ENCODE peak calls at places on chromosomes 11 and 22, in nine cellular contexts. Q is NCI-H1105 treated with DMSO at 0.1 percent for 48 hours; X is HEK293T; C is tibial artery; A is caudate nucleus; Z is KG1; V is NCI-H526 treated with DMSO at 0.1 percent for 48 hours; Y is H4; E is activated naive CD4-positive, alpha-beta T cell treated with anti-CD3 and anti-CD28 coated beads, Interleukin-2, amount 10 ng/mL, durations not matched to agents 7 days and 5 days. O is an unnamed sample.

GRCh38 chr11:27820249-27820648 is 120.0 kb upstream of the BDNF start:
- DNase-seq in Q (no peak), X (no peak), C (no peak), A (no peak), Z (no peak), V (no peak), Y (no peak), E (no peak), O (no peak)

GRCh38 chr11:77038825-77039326 is 4.7 kb downstream of the B3GNT6 start:
- DNase-seq in Q (no peak), X (no peak), C (no peak), A (no peak), Z (no peak), V (no peak), Y (no peak), E (no peak), O (no peak)

GRCh38 chr11:75275581-75275980 is 35.0 kb downstream of the TPBGL start:
- DNase-seq in Q (no peak), X (no peak), C (peak), A (no peak), Z (peak), V (no peak), Y (no peak), E (peak), O (no peak)

GRCh38 chr11:114309517-114309916 is 13.3 kb downstream of the NNMT start:
- DNase-seq in Q (no peak), X (no peak), C (no peak), A (no peak), Z (no peak), V (no peak), Y (no peak), E (no peak), O (no peak)

GRCh38 chr11:43486141-43486540 is 127.4 kb downstream of the TTC17 start:
- DNase-seq in Q (no peak), X (no peak), C (no peak), A (no peak), Z (no peak), V (no peak), Y (no peak), E (no peak), O (no peak)

GRCh38 chr22:24981066-24981465 is 28.6 kb downstream of the KIAA1671 start:
- DNase-seq in Q (no peak), X (no peak), C (no peak), A (no peak), Z (no peak), V (no peak), Y (no peak), E (no peak), O (no peak)

GRCh38 chr11:88041679-88042078 is 133.6 kb downstream of the RAB38 start:
- DNase-seq in Q (no peak), X (no peak), C (no peak), A (no peak), Z (no peak), V (no peak), Y (no peak), E (no peak), O (no peak)

GRCh38 chr11:68364581-68364980 is 52.2 kb downstream of the LRP5 start:
- DNase-seq in Q (no peak), X (no peak), C (no peak), A (no peak), Z (no peak), V (no peak), Y (no peak), E (no peak), O (no peak)

GRCh38 chr11:95024958-95025357 is at the start of gene KDM4E:
- DNase-seq in Q (no peak), X (no peak), C (no peak), A (no peak), Z (no peak), V (no peak), Y (no peak), E (no peak), O (no peak)

GRCh38 chr11:32706985-32707736 is 87.3 kb downstream of the CCDC73 start:
- DNase-seq in Q (no peak), X (no peak), C (no peak), A (no peak), Z (no peak), V (no peak), Y (peak), E (no peak), O (no peak)

GRCh38 chr11:75422248-75423231 is 10.5 kb downstream of the KLHL35 start:
- DNase-seq in Q (peak), X (no peak), C (no peak), A (no peak), Z (no peak), V (no peak), Y (no peak), E (no peak), O (no peak)

GRCh38 chr22:38871360-38872171 is 450 bp downstream of the CBX6 start:
- DNase-seq in Q (no peak), X (no peak), C (no peak), A (peak), Z (peak), V (no peak), Y (no peak), E (peak), O (no peak)

GRCh38 chr11:65445604-65446445 is 23.2 kb downstream of the NEAT1 start:
- DNase-seq in Q (no peak), X (no peak), C (no peak), A (no peak), Z (no peak), V (no peak), Y (peak), E (no peak), O (no peak)

GRCh38 chr11:19577849-19578619 is 134.6 kb upstream of the NAV2 start:
- DNase-seq in Q (no peak), X (no peak), C (peak), A (peak), Z (no peak), V (peak), Y (no peak), E (no peak), O (no peak)

GRCh38 chr11:119856681-119857485 is 127.9 kb upstream of the NECTIN1 start:
- DNase-seq in Q (no peak), X (no peak), C (no peak), A (no peak), Z (no peak), V (no peak), Y (no peak), E (no peak), O (no peak)

GRCh38 chr22:23264610-23265388 is 84.5 kb downstream of the BCR start:
- DNase-seq in Q (no peak), X (no peak), C (no peak), A (no peak), Z (no peak), V (no peak), Y (no peak), E (no peak), O (no peak)

GRCh38 chr11:45412521-45412920 is 126.4 kb upstream of the SYT13 start:
- DNase-seq in Q (no peak), X (no peak), C (no peak), A (no peak), Z (no peak), V (no peak), Y (no peak), E (no peak), O (no peak)

GRCh38 chr22:23067691-23068090 is 2.6 kb upstream of the GNAZ start:
- DNase-seq in Q (no peak), X (no peak), C (peak), A (no peak), Z (no peak), V (no peak), Y (no peak), E (no peak), O (no peak)

GRCh38 chr11:75499423-75500305 is 26.1 kb downstream of the GDPD5 start:
- DNase-seq in Q (no peak), X (no peak), C (peak), A (no peak), Z (no peak), V (no peak), Y (peak), E (no peak), O (no peak)

GRCh38 chr11:3154001-3154599 is 11.0 kb downstream of the OSBPL5 start:
- DNase-seq in Q (no peak), X (no peak), C (no peak), A (no peak), Z (no peak), V (no peak), Y (no peak), E (no peak), O (no peak)

GRCh38 chr11:279040-279965 is 1.1 kb downstream of the NLRP6 start:
- DNase-seq in Q (no peak), X (no peak), C (no peak), A (no peak), Z (no peak), V (no peak), Y (no peak), E (peak), O (no peak)

GRCh38 chr11:59208956-59209355 is 3.8 kb downstream of the MPEG1 start:
- DNase-seq in Q (no peak), X (no peak), C (no peak), A (no peak), Z (no peak), V (no peak), Y (no peak), E (no peak), O (no peak)